ENCODE peak calls at places on chromosomes 16 and 17, in seven cellular contexts. Y is ascending aorta; Z is GM06990; V is CD4-positive, alpha-beta memory T cell; G is pancreas; X is AG04449; J is K562. C is an unnamed sample.

GRCh38 chr17:43211480-43212402 is at the start of gene TMEM106A:
- DNase-seq in Y (peak; percentile 89), Z (peak; percentile 86), V (peak; percentile 75), G (peak; percentile 82), X (peak; percentile 58), J (no peak), C (peak; percentile 81)

GRCh38 chr16:82835487-82836160 is 208.9 kb downstream of the CDH13 start:
- DNase-seq in Y (no peak), Z (no peak), V (no peak), G (no peak), X (no peak), J (no peak), C (no peak)

GRCh38 chr16:62891-63290 is 9.3 kb downstream of the SNRNP25 start:
- DNase-seq in Y (no peak), Z (peak; percentile 5), V (no peak), G (no peak), X (no peak), J (no peak), C (no peak)

GRCh38 chr16:65754799-65755691 is 611.4 kb upstream of the CDH5 start:
- DNase-seq in Y (no peak), Z (no peak), V (no peak), G (no peak), X (peak; percentile 5), J (no peak), C (no peak)

GRCh38 chr16:29819506-29819905 is 756 bp upstream of the MVP start:
- DNase-seq in Y (no peak), Z (no peak), V (no peak), G (peak; percentile 44), X (no peak), J (no peak), C (no peak)

GRCh38 chr17:19332371-19333131 is 30.0 kb downstream of the B9D1 start:
- DNase-seq in Y (peak; percentile 60), Z (no peak), V (no peak), G (no peak), X (no peak), J (no peak), C (no peak)

GRCh38 chr17:49901460-49902331 is 53.8 kb upstream of the TAC4 start:
- DNase-seq in Y (no peak), Z (no peak), V (no peak), G (peak; percentile 43), X (no peak), J (no peak), C (no peak)

GRCh38 chr17:30970757-30971567 is at the start of gene RNF135:
- DNase-seq in Y (peak; percentile 89), Z (peak; percentile 86), V (peak; percentile 58), G (peak; percentile 75), X (no peak), J (no peak), C (peak; percentile 91)

GRCh38 chr17:41512789-41513547 is 5.7 kb downstream of the KRT15 start:
- DNase-seq in Y (no peak), Z (no peak), V (no peak), G (no peak), X (no peak), J (no peak), C (no peak)

GRCh38 chr16:10965440-10966039 is 21.2 kb downstream of the CLEC16A start:
- DNase-seq in Y (no peak), Z (peak; percentile 82), V (no peak), G (no peak), X (no peak), J (peak; percentile 32), C (no peak)

GRCh38 chr16:13560151-13560550 is 359.8 kb upstream of the ERCC4 start:
- DNase-seq in Y (no peak), Z (no peak), V (no peak), G (no peak), X (no peak), J (peak; percentile 14), C (no peak)

GRCh38 chr17:8020776-8021564 is 17.9 kb upstream of the ALOX15B start:
- DNase-seq in Y (no peak), Z (no peak), V (no peak), G (no peak), X (no peak), J (no peak), C (no peak)

GRCh38 chr17:72387487-72387886 is 266.7 kb downstream of the SOX9 start:
- DNase-seq in Y (no peak), Z (no peak), V (no peak), G (no peak), X (no peak), J (no peak), C (no peak)

GRCh38 chr16:29926675-29927522 is 873 bp upstream of the KCTD13 start:
- DNase-seq in Y (no peak), Z (no peak), V (no peak), G (peak; percentile 46), X (no peak), J (peak; percentile 37), C (no peak)

GRCh38 chr16:20916927-20917326 is 16.4 kb downstream of the LYRM1 start:
- DNase-seq in Y (no peak), Z (no peak), V (no peak), G (no peak), X (no peak), J (no peak), C (no peak)

GRCh38 chr16:17676171-17676570 is 205.4 kb upstream of the XYLT1 start:
- DNase-seq in Y (no peak), Z (no peak), V (no peak), G (no peak), X (no peak), J (no peak), C (no peak)

GRCh38 chr17:74452027-74452840 is 14.2 kb upstream of the CD300A start:
- DNase-seq in Y (no peak), Z (no peak), V (no peak), G (peak; percentile 23), X (no peak), J (no peak), C (no peak)

GRCh38 chr17:73782641-73783381 is 138.6 kb upstream of the SDK2 start:
- DNase-seq in Y (no peak), Z (no peak), V (no peak), G (no peak), X (no peak), J (peak; percentile 45), C (no peak)

GRCh38 chr17:11874756-11875155 is 122.5 kb downstream of the ZNF18 start:
- DNase-seq in Y (no peak), Z (no peak), V (no peak), G (no peak), X (no peak), J (no peak), C (no peak)

GRCh38 chr16:57892447-57893096 is 78.4 kb downstream of the CNGB1 start:
- DNase-seq in Y (no peak), Z (no peak), V (no peak), G (no peak), X (no peak), J (no peak), C (no peak)

GRCh38 chr17:67824735-67825626 is at the start of gene BPTF:
- DNase-seq in Y (peak; percentile 93), Z (peak; percentile 96), V (peak; percentile 90), G (peak; percentile 93), X (peak; percentile 31), J (peak; percentile 95), C (peak; percentile 92)

GRCh38 chr17:29825604-29826003 is 104.4 kb downstream of the SSH2 start:
- DNase-seq in Y (no peak), Z (no peak), V (no peak), G (no peak), X (no peak), J (no peak), C (no peak)

GRCh38 chr17:35167666-35168065 is 20.0 kb downstream of the UNC45B start:
- DNase-seq in Y (peak; percentile 18), Z (no peak), V (no peak), G (no peak), X (no peak), J (no peak), C (no peak)

GRCh38 chr16:70647461-70648359 is 1.4 kb downstream of the IL34 start:
- DNase-seq in Y (peak; percentile 73), Z (no peak), V (no peak), G (no peak), X (no peak), J (no peak), C (no peak)
- H3K4me3 ChIP-seq in Y (no peak overlapping the region), Z (no peak overlapping the region), V (no peak overlapping the region), G (no peak overlapping the region), X (no peak overlapping the region), J (no peak overlapping the region), C (peak overlapping the region; percentile 33)

DNA sequence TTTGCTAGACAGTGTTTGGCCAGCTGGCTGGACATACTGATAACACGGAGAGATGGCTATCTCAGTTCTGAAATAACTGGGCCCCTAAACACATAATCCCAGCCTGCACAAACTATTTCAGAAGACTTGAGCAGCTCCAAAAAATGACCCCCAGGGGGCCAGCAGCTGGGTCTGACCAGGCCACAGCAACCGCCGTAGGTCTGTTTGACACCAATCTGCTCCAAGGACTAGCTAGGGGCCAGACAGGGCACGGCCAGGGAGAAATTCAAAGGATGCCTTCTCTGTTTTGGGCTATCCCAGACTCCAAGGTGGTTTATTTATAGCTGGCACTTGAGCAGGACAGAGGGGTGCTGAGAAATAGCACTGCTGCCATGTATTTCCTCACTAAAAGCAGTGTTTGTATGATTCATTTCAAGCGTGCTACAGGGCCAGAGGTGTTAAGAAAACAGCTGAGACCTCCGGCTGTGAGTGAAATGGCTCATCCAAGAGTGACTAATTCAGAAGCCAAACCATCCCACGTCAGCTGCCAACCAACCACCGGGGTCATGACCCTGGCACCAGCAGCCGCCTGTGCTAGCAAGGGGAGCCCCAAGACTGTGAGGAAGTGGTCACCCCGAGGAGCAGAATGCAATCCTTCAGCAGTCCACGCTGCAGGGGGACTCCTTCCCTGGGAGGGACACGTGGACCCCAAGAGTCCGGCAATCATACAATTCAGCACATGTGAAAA is 5.7 kb downstream of the GGA2 start:
- DNase-seq in Y (peak; percentile 83), Z (peak; percentile 84), V (peak; percentile 52), G (peak; percentile 66), X (peak; percentile 83), J (peak; percentile 70), C (peak; percentile 39)
- H3K4me3 ChIP-seq in Y (no peak overlapping the region), Z (peak overlapping the region; percentile 25), V (no peak overlapping the region), G (no peak overlapping the region), X (no peak overlapping the region), J (no peak overlapping the region), C (no peak overlapping the region)

GRCh38 chr17:76707985-76708807 is 2.6 kb downstream of the MXRA7 start:
- DNase-seq in Y (no peak), Z (no peak), V (no peak), G (no peak), X (no peak), J (peak; percentile 50), C (no peak)
- H3K4me3 ChIP-seq in Y (peak overlapping the region; percentile 44), Z (no peak overlapping the region), V (no peak overlapping the region), G (no peak overlapping the region), X (peak overlapping the region; percentile 92), J (no peak overlapping the region), C (peak overlapping the region; percentile 79)

DNA sequence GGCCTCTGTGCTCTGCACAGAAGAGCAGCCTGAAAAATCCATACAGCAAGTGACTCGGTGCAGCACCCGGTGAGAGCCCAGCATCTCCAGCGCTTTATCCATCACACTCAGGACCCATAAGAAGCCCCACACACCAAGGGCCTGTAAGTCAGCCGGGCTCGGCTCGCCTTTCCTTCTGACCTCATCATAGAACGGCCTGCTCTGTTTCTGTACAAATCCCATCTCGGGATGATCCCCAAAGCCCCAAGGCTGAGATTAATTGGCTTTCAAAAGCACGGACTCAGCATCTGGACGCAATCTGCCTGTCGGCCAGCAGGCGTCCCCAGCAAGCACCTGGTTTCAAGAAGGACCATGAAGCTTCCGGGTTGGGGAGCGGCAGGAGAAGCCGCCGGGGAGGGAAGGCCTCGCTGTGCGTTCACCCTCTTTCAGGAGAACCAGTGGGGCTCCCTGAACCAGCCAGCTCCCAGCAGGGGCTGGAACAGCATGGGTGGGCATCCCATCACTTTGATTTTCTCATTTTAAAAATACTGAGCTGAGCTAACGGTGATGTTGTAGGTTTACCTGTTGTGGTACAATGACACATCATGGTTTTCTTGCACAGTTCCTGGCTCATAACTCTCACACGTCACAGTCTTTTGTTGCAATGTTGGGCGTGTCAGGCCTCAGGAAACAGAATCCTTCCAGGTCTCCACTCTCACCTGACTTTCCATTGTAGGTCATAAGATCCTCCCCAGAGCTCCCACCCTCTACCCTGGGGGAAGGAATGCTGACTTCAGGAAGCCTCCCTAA is 6.7 kb downstream of the CCDC57 start:
- DNase-seq in Y (peak; percentile 92), Z (peak; percentile 80), V (peak; percentile 86), G (peak; percentile 82), X (peak; percentile 50), J (peak; percentile 94), C (peak; percentile 80)
- H3K4me3 ChIP-seq in Y (no peak overlapping the region), Z (no peak overlapping the region), V (no peak overlapping the region), G (no peak overlapping the region), X (no peak overlapping the region), J (no peak overlapping the region), C (peak overlapping the region; percentile 3)

C was measured in heart right ventricle.